ENCODE peak calls at places on chromosomes 5 and 9, in seven cellular contexts. R, V, E, B, O, A and N are unnamed samples.
A peak's percentile ranks its signal among the peaks of the same experiment; 100 is the strongest.

GRCh38 chr5:141734501-141735231 is 52.6 kb upstream of the ARAP3 start:
- DNase-seq in R (peak; percentile 54), V (peak; percentile 83), E (peak; percentile 93), B (peak; percentile 54), O (no peak), A (peak; percentile 74), N (peak; percentile 51)

GRCh38 chr5:172904643-172905345 is 54.4 kb upstream of the RPL26L1 start:
- DNase-seq in R (peak; percentile 91), V (peak; percentile 82), E (peak; percentile 17), B (peak; percentile 61), O (peak; percentile 70), A (peak; percentile 78), N (peak; percentile 83)

GRCh38 chr9:69079186-69079585 is 43.6 kb downstream of the FXN start:
- DNase-seq in R (no peak), V (no peak), E (no peak), B (no peak), O (no peak), A (no peak), N (no peak)

GRCh38 chr9:109538346-109538745 is 40.2 kb upstream of the PTPN3 start:
- DNase-seq in R (no peak), V (no peak), E (no peak), B (no peak), O (no peak), A (no peak), N (no peak)

GRCh38 chr9:8717146-8717545 is 917.6 kb upstream of the DMAC1 start:
- DNase-seq in R (no peak), V (no peak), E (no peak), B (no peak), O (no peak), A (no peak), N (no peak)

GRCh38 chr5:128329542-128329941 is 208.5 kb downstream of the FBN2 start:
- DNase-seq in R (no peak), V (no peak), E (no peak), B (no peak), O (no peak), A (no peak), N (no peak)

GRCh38 chr9:96619109-96619435 is 571 bp downstream of the CDC14B start:
- DNase-seq in R (no peak), V (no peak), E (no peak), B (no peak), O (peak; percentile 26), A (no peak), N (no peak)

GRCh38 chr9:14322211-14323082 is 8.5 kb upstream of the NFIB start:
- DNase-seq in R (peak; percentile 90), V (peak; percentile 96), E (peak; percentile 93), B (peak; percentile 87), O (peak; percentile 95), A (peak; percentile 98), N (peak; percentile 68)

GRCh38 chr5:90398726-90399125 is 10.8 kb downstream of the CETN3 start:
- DNase-seq in R (no peak), V (no peak), E (no peak), B (no peak), O (no peak), A (no peak), N (no peak)

GRCh38 chr9:97978706-97979105 is 4.4 kb upstream of the ANP32B start:
- DNase-seq in R (no peak), V (no peak), E (no peak), B (no peak), O (no peak), A (no peak), N (no peak)

GRCh38 chr5:112109331-112109993 is 309.6 kb downstream of the EPB41L4A start:
- DNase-seq in R (peak; percentile 32), V (peak; percentile 96), E (peak; percentile 56), B (peak; percentile 87), O (peak; percentile 19), A (peak; percentile 94), N (peak; percentile 93)

GRCh38 chr9:105168935-105169334 is 75.5 kb upstream of the SLC44A1 start:
- DNase-seq in R (no peak), V (peak; percentile 50), E (no peak), B (no peak), O (no peak), A (peak; percentile 60), N (peak; percentile 40)

GRCh38 chr9:127562271-127562780 is 49.8 kb upstream of the STXBP1 start:
- DNase-seq in R (no peak), V (no peak), E (no peak), B (no peak), O (no peak), A (no peak), N (no peak)

GRCh38 chr9:36064448-36065037 is 27.8 kb downstream of the RECK start:
- DNase-seq in R (no peak), V (peak; percentile 51), E (no peak), B (peak; percentile 48), O (no peak), A (peak; percentile 40), N (peak; percentile 33)

GRCh38 chr5:154038241-154038603 is 488 bp downstream of the FAM114A2 start:
- DNase-seq in R (peak; percentile 18), V (no peak), E (no peak), B (peak; percentile 5), O (no peak), A (no peak), N (no peak)

GRCh38 chr5:4212981-4213819 is 617.6 kb downstream of the IRX1 start:
- DNase-seq in R (no peak), V (no peak), E (peak; percentile 66), B (no peak), O (no peak), A (no peak), N (no peak)

GRCh38 chr5:173062141-173062540 is 6.0 kb downstream of the CREBRF start:
- DNase-seq in R (no peak), V (no peak), E (no peak), B (no peak), O (no peak), A (no peak), N (no peak)

GRCh38 chr9:133656211-133657119 is 20.3 kb downstream of the DBH start:
- DNase-seq in R (no peak), V (no peak), E (no peak), B (no peak), O (no peak), A (no peak), N (no peak)

GRCh38 chr9:100206899-100207298 is 107.9 kb downstream of the INVS start:
- DNase-seq in R (no peak), V (peak; percentile 39), E (no peak), B (no peak), O (no peak), A (peak; percentile 30), N (peak; percentile 32)

GRCh38 chr5:90606539-90606938 is 47.9 kb downstream of the ADGRV1 start:
- DNase-seq in R (no peak), V (no peak), E (peak; percentile 67), B (no peak), O (no peak), A (no peak), N (no peak)

GRCh38 chr5:133129192-133129748 is 77.5 kb downstream of the HSPA4 start:
- DNase-seq in R (no peak), V (no peak), E (no peak), B (no peak), O (no peak), A (no peak), N (no peak)

GRCh38 chr9:19630762-19631161 is 158.1 kb downstream of the SLC24A2 start:
- DNase-seq in R (no peak), V (no peak), E (no peak), B (no peak), O (no peak), A (no peak), N (no peak)

GRCh38 chr5:90645024-90645610 is 86.5 kb downstream of the ADGRV1 start:
- DNase-seq in R (peak; percentile 32), V (no peak), E (peak; percentile 65), B (no peak), O (no peak), A (no peak), N (no peak)

GRCh38 chr5:67493676-67494075 is 297.1 kb upstream of the CD180 start:
- DNase-seq in R (peak; percentile 24), V (peak; percentile 31), E (peak; percentile 33), B (peak; percentile 20), O (peak; percentile 30), A (peak; percentile 46), N (peak; percentile 29)

GRCh38 chr9:82492274-82492673 is 503.7 kb downstream of the SPATA31D1 start:
- DNase-seq in R (no peak), V (no peak), E (no peak), B (no peak), O (no peak), A (no peak), N (no peak)
- TF ChIP-seq CTCF in R (no peak), V (no peak), E (no peak), B (no peak), O (no peak), A (no peak), N (peak; percentile 10)

DNA sequence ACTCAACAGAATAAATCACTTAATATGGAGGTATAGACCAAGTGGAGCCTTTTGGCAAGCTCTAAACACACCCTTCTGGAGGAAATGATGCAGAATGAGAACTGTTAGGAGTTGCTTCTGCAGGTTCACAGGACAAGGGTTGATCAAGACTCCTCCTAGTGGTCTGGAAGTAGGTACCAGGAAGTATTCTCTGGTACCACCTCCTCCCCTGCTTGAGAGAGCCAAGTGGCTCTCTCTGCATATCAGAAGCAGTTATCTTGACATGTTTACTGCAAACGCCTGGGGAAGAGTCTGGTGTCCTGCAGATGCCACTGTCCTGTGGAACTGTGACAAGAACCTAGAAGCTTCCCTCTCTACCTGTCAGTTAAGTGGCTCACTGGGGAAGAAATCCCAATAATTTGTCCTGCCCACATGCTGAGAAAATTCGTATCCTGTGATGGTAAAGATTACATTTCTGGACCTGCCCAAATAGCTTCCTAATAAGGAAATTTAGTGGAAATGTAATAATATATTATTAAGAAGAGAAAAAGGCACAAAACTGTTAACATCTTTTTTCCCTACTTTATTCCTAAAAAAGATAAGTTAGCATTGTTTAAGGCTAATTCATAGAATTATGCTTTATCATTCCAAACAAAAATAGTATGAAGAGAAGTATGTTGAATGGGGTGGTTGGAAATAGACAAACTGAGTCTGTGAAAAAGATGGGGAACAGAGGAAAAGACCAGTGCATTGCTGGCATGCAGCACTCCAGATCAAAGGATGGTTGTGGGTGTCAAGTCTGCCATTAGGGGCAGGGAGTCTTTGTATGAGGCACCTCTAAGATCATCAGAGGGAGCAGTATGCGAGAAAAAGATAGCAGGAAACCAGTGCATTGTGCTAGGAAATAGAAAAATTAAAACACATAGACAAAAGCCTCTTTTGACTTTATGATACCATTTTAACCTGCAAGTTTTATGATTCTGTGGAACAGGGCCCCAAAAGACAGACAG is 118.8 kb downstream of the CDC42SE2 start:
- DNase-seq in R (no peak), V (peak; percentile 74), E (peak; percentile 83), B (peak; percentile 19), O (no peak), A (peak; percentile 63), N (peak; percentile 39)
- TF ChIP-seq CTCF in R (no peak), V (peak; percentile 62), E (peak; percentile 70), B (peak; percentile 34), O (peak; percentile 22), A (peak; percentile 54), N (peak; percentile 51)

DNA sequence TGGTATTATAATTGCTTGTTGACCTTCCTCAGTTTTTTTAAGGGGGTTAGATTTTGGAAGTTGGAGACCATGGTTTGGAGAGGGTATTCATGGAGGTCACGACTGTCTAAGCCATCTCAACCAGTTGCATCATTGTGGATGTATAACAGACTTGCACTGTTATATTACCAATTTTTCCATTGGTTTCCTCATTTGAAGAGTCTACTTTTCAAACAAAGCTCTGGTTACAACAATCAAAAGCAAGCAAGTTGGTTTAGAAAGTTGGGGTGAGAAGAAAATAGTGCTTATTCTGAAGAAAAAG is 103.3 kb downstream of the RPS23 start:
- DNase-seq in R (no peak), V (no peak), E (no peak), B (no peak), O (no peak), A (no peak), N (no peak)
- TF ChIP-seq CTCF in R (no peak), V (no peak), E (no peak), B (no peak), O (no peak), A (no peak), N (no peak)

GRCh38 chr9:89353989-89354388 is 35.7 kb downstream of the SECISBP2 start:
- DNase-seq in R (peak; percentile 88), V (no peak), E (no peak), B (no peak), O (no peak), A (no peak), N (peak; percentile 6)
- TF ChIP-seq CTCF in R (no peak), V (no peak), E (no peak), B (no peak), O (no peak), A (no peak), N (no peak)